ENCODE peak calls at places on chromosomes 11 and 22, in four cellular contexts. One of them, this sample, is unnamed.

GRCh38 chr11:62546937-62547625 is 475 bp upstream of the AHNAK start:
- DNase-seq in AG08396: peak; percentile 60
- DNase-seq in stimulated activated CD4-positive, alpha-beta T cell treated with anti-CD3 and anti-CD28 coated beads, Interleukin-15, amount 100 ng/mL, for 48 hours: no peak
- DNase-seq in stimulated activated CD8-positive, alpha-beta memory T cell treated with anti-CD3 and anti-CD28 coated beads, Interleukin-15, amount 100 ng/mL, for 48 hours: no peak
- DNase-seq in this sample: no peak

GRCh38 chr11:94325681-94326080 is 21.3 kb downstream of the IZUMO1R start:
- DNase-seq in AG08396: peak; percentile 47
- DNase-seq in stimulated activated CD4-positive, alpha-beta T cell treated with anti-CD3 and anti-CD28 coated beads, Interleukin-15, amount 100 ng/mL, for 48 hours: peak; percentile 19
- DNase-seq in stimulated activated CD8-positive, alpha-beta memory T cell treated with anti-CD3 and anti-CD28 coated beads, Interleukin-15, amount 100 ng/mL, for 48 hours: peak; percentile 4
- DNase-seq in this sample: no peak

GRCh38 chr11:106733518-106734162 is 284.6 kb downstream of the GUCY1A2 start:
- DNase-seq in AG08396: no peak
- DNase-seq in stimulated activated CD4-positive, alpha-beta T cell treated with anti-CD3 and anti-CD28 coated beads, Interleukin-15, amount 100 ng/mL, for 48 hours: no peak
- DNase-seq in stimulated activated CD8-positive, alpha-beta memory T cell treated with anti-CD3 and anti-CD28 coated beads, Interleukin-15, amount 100 ng/mL, for 48 hours: no peak
- DNase-seq in this sample: no peak

GRCh38 chr11:116890193-116890592 is 52.8 kb upstream of the APOA1 start:
- DNase-seq in AG08396: no peak
- DNase-seq in stimulated activated CD4-positive, alpha-beta T cell treated with anti-CD3 and anti-CD28 coated beads, Interleukin-15, amount 100 ng/mL, for 48 hours: no peak
- DNase-seq in stimulated activated CD8-positive, alpha-beta memory T cell treated with anti-CD3 and anti-CD28 coated beads, Interleukin-15, amount 100 ng/mL, for 48 hours: no peak
- DNase-seq in this sample: no peak

GRCh38 chr11:60428517-60428916 is 855 bp upstream of the MS4A5 start:
- DNase-seq in AG08396: no peak
- DNase-seq in stimulated activated CD4-positive, alpha-beta T cell treated with anti-CD3 and anti-CD28 coated beads, Interleukin-15, amount 100 ng/mL, for 48 hours: no peak
- DNase-seq in stimulated activated CD8-positive, alpha-beta memory T cell treated with anti-CD3 and anti-CD28 coated beads, Interleukin-15, amount 100 ng/mL, for 48 hours: no peak
- DNase-seq in this sample: no peak

GRCh38 chr22:45904236-45904635 is 72.7 kb downstream of the WNT7B start:
- DNase-seq in AG08396: no peak
- DNase-seq in stimulated activated CD4-positive, alpha-beta T cell treated with anti-CD3 and anti-CD28 coated beads, Interleukin-15, amount 100 ng/mL, for 48 hours: no peak
- DNase-seq in stimulated activated CD8-positive, alpha-beta memory T cell treated with anti-CD3 and anti-CD28 coated beads, Interleukin-15, amount 100 ng/mL, for 48 hours: no peak
- DNase-seq in this sample: no peak

GRCh38 chr11:34074391-34074790 is 22.9 kb downstream of the CAPRIN1 start:
- DNase-seq in AG08396: no peak
- DNase-seq in stimulated activated CD4-positive, alpha-beta T cell treated with anti-CD3 and anti-CD28 coated beads, Interleukin-15, amount 100 ng/mL, for 48 hours: no peak
- DNase-seq in stimulated activated CD8-positive, alpha-beta memory T cell treated with anti-CD3 and anti-CD28 coated beads, Interleukin-15, amount 100 ng/mL, for 48 hours: no peak
- DNase-seq in this sample: no peak

GRCh38 chr22:26777402-26777801 is 120.0 kb downstream of the MIAT start:
- DNase-seq in AG08396: peak; percentile 46
- DNase-seq in stimulated activated CD4-positive, alpha-beta T cell treated with anti-CD3 and anti-CD28 coated beads, Interleukin-15, amount 100 ng/mL, for 48 hours: no peak
- DNase-seq in stimulated activated CD8-positive, alpha-beta memory T cell treated with anti-CD3 and anti-CD28 coated beads, Interleukin-15, amount 100 ng/mL, for 48 hours: no peak
- DNase-seq in this sample: peak; percentile 9

GRCh38 chr22:32644252-32645100 is 157.0 kb upstream of the TIMP3 start:
- DNase-seq in AG08396: no peak
- DNase-seq in stimulated activated CD4-positive, alpha-beta T cell treated with anti-CD3 and anti-CD28 coated beads, Interleukin-15, amount 100 ng/mL, for 48 hours: no peak
- DNase-seq in stimulated activated CD8-positive, alpha-beta memory T cell treated with anti-CD3 and anti-CD28 coated beads, Interleukin-15, amount 100 ng/mL, for 48 hours: no peak
- DNase-seq in this sample: no peak

GRCh38 chr11:48073031-48073861 is 92.9 kb downstream of the PTPRJ start:
- DNase-seq in AG08396: no peak
- DNase-seq in stimulated activated CD4-positive, alpha-beta T cell treated with anti-CD3 and anti-CD28 coated beads, Interleukin-15, amount 100 ng/mL, for 48 hours: no peak
- DNase-seq in stimulated activated CD8-positive, alpha-beta memory T cell treated with anti-CD3 and anti-CD28 coated beads, Interleukin-15, amount 100 ng/mL, for 48 hours: no peak
- DNase-seq in this sample: no peak

GRCh38 chr11:60334005-60334620 is 7.1 kb downstream of the MS4A6E start:
- DNase-seq in AG08396: peak; percentile 25
- DNase-seq in stimulated activated CD4-positive, alpha-beta T cell treated with anti-CD3 and anti-CD28 coated beads, Interleukin-15, amount 100 ng/mL, for 48 hours: peak; percentile 26
- DNase-seq in stimulated activated CD8-positive, alpha-beta memory T cell treated with anti-CD3 and anti-CD28 coated beads, Interleukin-15, amount 100 ng/mL, for 48 hours: peak; percentile 43
- DNase-seq in this sample: peak; percentile 37

GRCh38 chr11:33383075-33383919 is 126.1 kb downstream of the HIPK3 start:
- DNase-seq in AG08396: no peak
- DNase-seq in stimulated activated CD4-positive, alpha-beta T cell treated with anti-CD3 and anti-CD28 coated beads, Interleukin-15, amount 100 ng/mL, for 48 hours: no peak
- DNase-seq in stimulated activated CD8-positive, alpha-beta memory T cell treated with anti-CD3 and anti-CD28 coated beads, Interleukin-15, amount 100 ng/mL, for 48 hours: no peak
- DNase-seq in this sample: no peak

GRCh38 chr11:103845331-103845730 is 191.1 kb upstream of the DDI1 start:
- DNase-seq in AG08396: no peak
- DNase-seq in stimulated activated CD4-positive, alpha-beta T cell treated with anti-CD3 and anti-CD28 coated beads, Interleukin-15, amount 100 ng/mL, for 48 hours: no peak
- DNase-seq in stimulated activated CD8-positive, alpha-beta memory T cell treated with anti-CD3 and anti-CD28 coated beads, Interleukin-15, amount 100 ng/mL, for 48 hours: no peak
- DNase-seq in this sample: no peak

GRCh38 chr11:85821636-85822035 is 10.7 kb upstream of the SYTL2 start:
- DNase-seq in AG08396: no peak
- DNase-seq in stimulated activated CD4-positive, alpha-beta T cell treated with anti-CD3 and anti-CD28 coated beads, Interleukin-15, amount 100 ng/mL, for 48 hours: no peak
- DNase-seq in stimulated activated CD8-positive, alpha-beta memory T cell treated with anti-CD3 and anti-CD28 coated beads, Interleukin-15, amount 100 ng/mL, for 48 hours: no peak
- DNase-seq in this sample: no peak

GRCh38 chr22:37465721-37466120 is 20.5 kb downstream of the MFNG start:
- DNase-seq in AG08396: no peak
- DNase-seq in stimulated activated CD4-positive, alpha-beta T cell treated with anti-CD3 and anti-CD28 coated beads, Interleukin-15, amount 100 ng/mL, for 48 hours: no peak
- DNase-seq in stimulated activated CD8-positive, alpha-beta memory T cell treated with anti-CD3 and anti-CD28 coated beads, Interleukin-15, amount 100 ng/mL, for 48 hours: no peak
- DNase-seq in this sample: no peak

GRCh38 chr11:82858556-82859091 is 41.6 kb downstream of the PRCP start:
- DNase-seq in AG08396: peak; percentile 12
- DNase-seq in stimulated activated CD4-positive, alpha-beta T cell treated with anti-CD3 and anti-CD28 coated beads, Interleukin-15, amount 100 ng/mL, for 48 hours: no peak
- DNase-seq in stimulated activated CD8-positive, alpha-beta memory T cell treated with anti-CD3 and anti-CD28 coated beads, Interleukin-15, amount 100 ng/mL, for 48 hours: no peak
- DNase-seq in this sample: peak; percentile 56

GRCh38 chr11:33636104-33636503 is 64.5 kb downstream of the C11orf91 start:
- DNase-seq in AG08396: no peak
- DNase-seq in stimulated activated CD4-positive, alpha-beta T cell treated with anti-CD3 and anti-CD28 coated beads, Interleukin-15, amount 100 ng/mL, for 48 hours: no peak
- DNase-seq in stimulated activated CD8-positive, alpha-beta memory T cell treated with anti-CD3 and anti-CD28 coated beads, Interleukin-15, amount 100 ng/mL, for 48 hours: no peak
- DNase-seq in this sample: no peak

GRCh38 chr22:48498526-48499331 is 1328.9 kb downstream of the BRD1 start:
- DNase-seq in AG08396: no peak
- DNase-seq in stimulated activated CD4-positive, alpha-beta T cell treated with anti-CD3 and anti-CD28 coated beads, Interleukin-15, amount 100 ng/mL, for 48 hours: no peak
- DNase-seq in stimulated activated CD8-positive, alpha-beta memory T cell treated with anti-CD3 and anti-CD28 coated beads, Interleukin-15, amount 100 ng/mL, for 48 hours: no peak
- DNase-seq in this sample: no peak

GRCh38 chr22:17381237-17381913 is 12.1 kb downstream of the CECR2 start:
- DNase-seq in AG08396: no peak
- DNase-seq in stimulated activated CD4-positive, alpha-beta T cell treated with anti-CD3 and anti-CD28 coated beads, Interleukin-15, amount 100 ng/mL, for 48 hours: no peak
- DNase-seq in stimulated activated CD8-positive, alpha-beta memory T cell treated with anti-CD3 and anti-CD28 coated beads, Interleukin-15, amount 100 ng/mL, for 48 hours: no peak
- DNase-seq in this sample: no peak

GRCh38 chr22:48793949-48794348 is 1033.7 kb downstream of the BRD1 start:
- DNase-seq in AG08396: no peak
- DNase-seq in stimulated activated CD4-positive, alpha-beta T cell treated with anti-CD3 and anti-CD28 coated beads, Interleukin-15, amount 100 ng/mL, for 48 hours: no peak
- DNase-seq in stimulated activated CD8-positive, alpha-beta memory T cell treated with anti-CD3 and anti-CD28 coated beads, Interleukin-15, amount 100 ng/mL, for 48 hours: no peak
- DNase-seq in this sample: no peak

GRCh38 chr22:22460635-22461034 is 47.9 kb downstream of the ZNF280B start:
- DNase-seq in AG08396: no peak
- DNase-seq in stimulated activated CD4-positive, alpha-beta T cell treated with anti-CD3 and anti-CD28 coated beads, Interleukin-15, amount 100 ng/mL, for 48 hours: no peak
- DNase-seq in stimulated activated CD8-positive, alpha-beta memory T cell treated with anti-CD3 and anti-CD28 coated beads, Interleukin-15, amount 100 ng/mL, for 48 hours: no peak
- DNase-seq in this sample: no peak

GRCh38 chr11:58628446-58628845 is 6.0 kb downstream of the CNTF start:
- DNase-seq in AG08396: peak; percentile 13
- DNase-seq in stimulated activated CD4-positive, alpha-beta T cell treated with anti-CD3 and anti-CD28 coated beads, Interleukin-15, amount 100 ng/mL, for 48 hours: no peak
- DNase-seq in stimulated activated CD8-positive, alpha-beta memory T cell treated with anti-CD3 and anti-CD28 coated beads, Interleukin-15, amount 100 ng/mL, for 48 hours: no peak
- DNase-seq in this sample: no peak

GRCh38 chr11:8389034-8389996 is 125.6 kb upstream of the LMO1 start:
- DNase-seq in AG08396: no peak
- DNase-seq in stimulated activated CD4-positive, alpha-beta T cell treated with anti-CD3 and anti-CD28 coated beads, Interleukin-15, amount 100 ng/mL, for 48 hours: no peak
- DNase-seq in stimulated activated CD8-positive, alpha-beta memory T cell treated with anti-CD3 and anti-CD28 coated beads, Interleukin-15, amount 100 ng/mL, for 48 hours: no peak
- DNase-seq in this sample: no peak

GRCh38 chr11:131038597-131038996 is 122.3 kb upstream of the SNX19 start:
- DNase-seq in AG08396: no peak
- DNase-seq in stimulated activated CD4-positive, alpha-beta T cell treated with anti-CD3 and anti-CD28 coated beads, Interleukin-15, amount 100 ng/mL, for 48 hours: no peak
- DNase-seq in stimulated activated CD8-positive, alpha-beta memory T cell treated with anti-CD3 and anti-CD28 coated beads, Interleukin-15, amount 100 ng/mL, for 48 hours: no peak
- DNase-seq in this sample: peak; percentile 12

GRCh38 chr11:113505046-113505445 is 29.8 kb upstream of the DRD2 start:
- DNase-seq in AG08396: no peak
- DNase-seq in stimulated activated CD4-positive, alpha-beta T cell treated with anti-CD3 and anti-CD28 coated beads, Interleukin-15, amount 100 ng/mL, for 48 hours: no peak
- DNase-seq in stimulated activated CD8-positive, alpha-beta memory T cell treated with anti-CD3 and anti-CD28 coated beads, Interleukin-15, amount 100 ng/mL, for 48 hours: no peak
- DNase-seq in this sample: no peak

GRCh38 chr22:44129614-44129976 is 51.1 kb upstream of the PARVG start:
- DNase-seq in AG08396: no peak
- DNase-seq in stimulated activated CD4-positive, alpha-beta T cell treated with anti-CD3 and anti-CD28 coated beads, Interleukin-15, amount 100 ng/mL, for 48 hours: no peak
- DNase-seq in stimulated activated CD8-positive, alpha-beta memory T cell treated with anti-CD3 and anti-CD28 coated beads, Interleukin-15, amount 100 ng/mL, for 48 hours: no peak
- DNase-seq in this sample: no peak

GRCh38 chr11:10329935-10330334 is 25.1 kb downstream of the ADM start:
- DNase-seq in AG08396: no peak
- DNase-seq in stimulated activated CD4-positive, alpha-beta T cell treated with anti-CD3 and anti-CD28 coated beads, Interleukin-15, amount 100 ng/mL, for 48 hours: no peak
- DNase-seq in stimulated activated CD8-positive, alpha-beta memory T cell treated with anti-CD3 and anti-CD28 coated beads, Interleukin-15, amount 100 ng/mL, for 48 hours: no peak
- DNase-seq in this sample: no peak

GRCh38 chr11:33452806-33453205 is 195.6 kb downstream of the HIPK3 start:
- DNase-seq in AG08396: peak; percentile 71
- DNase-seq in stimulated activated CD4-positive, alpha-beta T cell treated with anti-CD3 and anti-CD28 coated beads, Interleukin-15, amount 100 ng/mL, for 48 hours: no peak
- DNase-seq in stimulated activated CD8-positive, alpha-beta memory T cell treated with anti-CD3 and anti-CD28 coated beads, Interleukin-15, amount 100 ng/mL, for 48 hours: no peak
- DNase-seq in this sample: peak; percentile 29

GRCh38 chr11:86980397-86980796 is 25.2 kb upstream of the FZD4 start:
- DNase-seq in AG08396: no peak
- DNase-seq in stimulated activated CD4-positive, alpha-beta T cell treated with anti-CD3 and anti-CD28 coated beads, Interleukin-15, amount 100 ng/mL, for 48 hours: no peak
- DNase-seq in stimulated activated CD8-positive, alpha-beta memory T cell treated with anti-CD3 and anti-CD28 coated beads, Interleukin-15, amount 100 ng/mL, for 48 hours: no peak
- DNase-seq in this sample: no peak

GRCh38 chr11:74870485-74870884 is 78.4 kb downstream of the XRRA1 start:
- DNase-seq in AG08396: peak; percentile 55
- DNase-seq in stimulated activated CD4-positive, alpha-beta T cell treated with anti-CD3 and anti-CD28 coated beads, Interleukin-15, amount 100 ng/mL, for 48 hours: no peak
- DNase-seq in stimulated activated CD8-positive, alpha-beta memory T cell treated with anti-CD3 and anti-CD28 coated beads, Interleukin-15, amount 100 ng/mL, for 48 hours: no peak
- DNase-seq in this sample: peak; percentile 28

GRCh38 chr22:20507253-20508066 is at the start of gene MED15:
- DNase-seq in AG08396: peak; percentile 84
- DNase-seq in stimulated activated CD4-positive, alpha-beta T cell treated with anti-CD3 and anti-CD28 coated beads, Interleukin-15, amount 100 ng/mL, for 48 hours: peak; percentile 87
- DNase-seq in stimulated activated CD8-positive, alpha-beta memory T cell treated with anti-CD3 and anti-CD28 coated beads, Interleukin-15, amount 100 ng/mL, for 48 hours: peak; percentile 83
- DNase-seq in this sample: peak; percentile 73

GRCh38 chr11:5712507-5712906 is 22.9 kb downstream of the TRIM22 start:
- DNase-seq in AG08396: no peak
- DNase-seq in stimulated activated CD4-positive, alpha-beta T cell treated with anti-CD3 and anti-CD28 coated beads, Interleukin-15, amount 100 ng/mL, for 48 hours: no peak
- DNase-seq in stimulated activated CD8-positive, alpha-beta memory T cell treated with anti-CD3 and anti-CD28 coated beads, Interleukin-15, amount 100 ng/mL, for 48 hours: no peak
- DNase-seq in this sample: peak; percentile 3

GRCh38 chr11:78432058-78432515 is 14.5 kb upstream of the GAB2 start:
- DNase-seq in AG08396: no peak
- DNase-seq in stimulated activated CD4-positive, alpha-beta T cell treated with anti-CD3 and anti-CD28 coated beads, Interleukin-15, amount 100 ng/mL, for 48 hours: no peak
- DNase-seq in stimulated activated CD8-positive, alpha-beta memory T cell treated with anti-CD3 and anti-CD28 coated beads, Interleukin-15, amount 100 ng/mL, for 48 hours: no peak
- DNase-seq in this sample: no peak

GRCh38 chr22:17847360-17848078 is 73.2 kb upstream of the BID start:
- DNase-seq in AG08396: no peak
- DNase-seq in stimulated activated CD4-positive, alpha-beta T cell treated with anti-CD3 and anti-CD28 coated beads, Interleukin-15, amount 100 ng/mL, for 48 hours: no peak
- DNase-seq in stimulated activated CD8-positive, alpha-beta memory T cell treated with anti-CD3 and anti-CD28 coated beads, Interleukin-15, amount 100 ng/mL, for 48 hours: no peak
- DNase-seq in this sample: peak; percentile 58

GRCh38 chr22:19718255-19719054 is 4.2 kb downstream of the SEPTIN5 start:
- DNase-seq in AG08396: no peak
- DNase-seq in stimulated activated CD4-positive, alpha-beta T cell treated with anti-CD3 and anti-CD28 coated beads, Interleukin-15, amount 100 ng/mL, for 48 hours: no peak
- DNase-seq in stimulated activated CD8-positive, alpha-beta memory T cell treated with anti-CD3 and anti-CD28 coated beads, Interleukin-15, amount 100 ng/mL, for 48 hours: no peak
- DNase-seq in this sample: no peak

GRCh38 chr11:26201411-26201810 is 130.5 kb upstream of the ANO3 start:
- DNase-seq in AG08396: peak; percentile 5
- DNase-seq in stimulated activated CD4-positive, alpha-beta T cell treated with anti-CD3 and anti-CD28 coated beads, Interleukin-15, amount 100 ng/mL, for 48 hours: no peak
- DNase-seq in stimulated activated CD8-positive, alpha-beta memory T cell treated with anti-CD3 and anti-CD28 coated beads, Interleukin-15, amount 100 ng/mL, for 48 hours: no peak
- DNase-seq in this sample: peak; percentile 2

GRCh38 chr11:94376841-94377240 is 24.4 kb downstream of the GPR83 start:
- DNase-seq in AG08396: no peak
- DNase-seq in stimulated activated CD4-positive, alpha-beta T cell treated with anti-CD3 and anti-CD28 coated beads, Interleukin-15, amount 100 ng/mL, for 48 hours: no peak
- DNase-seq in stimulated activated CD8-positive, alpha-beta memory T cell treated with anti-CD3 and anti-CD28 coated beads, Interleukin-15, amount 100 ng/mL, for 48 hours: no peak
- DNase-seq in this sample: no peak

This sample was measured in HTR-8/SVneo.